ENCODE peak calls at places on chromosomes 4 and X, in eight cellular contexts. One of them, this sample, is unnamed.

GRCh38 chrX:2640436-2641150 is 50.5 kb upstream of the CD99 start:
- DNase-seq in KBM-7: no peak
- DNase-seq in stimulated activated CD8-positive, alpha-beta memory T cell treated with anti-CD3 and anti-CD28 coated beads, Interleukin-4, amount 100 ng/mL, for 4 hours: no peak
- DNase-seq in AG10803: no peak
- DNase-seq in activated CD4-positive, alpha-beta T cell treated with anti-CD3 and anti-CD28 coated beads, Interleukin-2, amount 50 U/mL, for 1 hour: no peak
- DNase-seq in transverse colon: no peak
- DNase-seq in mucosa of gallbladder: no peak
- DNase-seq in left ventricle myocardium inferior: no peak
- DNase-seq in this sample: no peak

GRCh38 chr4:152094851-152095700 is 334.3 kb upstream of the GATB start:
- DNase-seq in activated CD4-positive, alpha-beta T cell treated with anti-CD3 and anti-CD28 coated beads, Interleukin-2, amount 50 U/mL, for 1 hour: no peak
- DNase-seq in left ventricle myocardium inferior: no peak
- DNase-seq in KBM-7: no peak
- DNase-seq in AG10803: peak
- DNase-seq in mucosa of gallbladder: no peak
- DNase-seq in transverse colon: no peak
- DNase-seq in stimulated activated CD8-positive, alpha-beta memory T cell treated with anti-CD3 and anti-CD28 coated beads, Interleukin-4, amount 100 ng/mL, for 4 hours: no peak
- DNase-seq in this sample: no peak

GRCh38 chrX:131951166-131951565 is 71.9 kb upstream of the STK26 start:
- DNase-seq in AG10803: no peak
- DNase-seq in KBM-7: no peak
- DNase-seq in left ventricle myocardium inferior: no peak
- DNase-seq in transverse colon: no peak
- DNase-seq in stimulated activated CD8-positive, alpha-beta memory T cell treated with anti-CD3 and anti-CD28 coated beads, Interleukin-4, amount 100 ng/mL, for 4 hours: no peak
- DNase-seq in mucosa of gallbladder: no peak
- DNase-seq in activated CD4-positive, alpha-beta T cell treated with anti-CD3 and anti-CD28 coated beads, Interleukin-2, amount 50 U/mL, for 1 hour: no peak
- DNase-seq in this sample: no peak

GRCh38 chr4:41142356-41142755 is 72.0 kb downstream of the APBB2 start:
- DNase-seq in AG10803: peak
- DNase-seq in stimulated activated CD8-positive, alpha-beta memory T cell treated with anti-CD3 and anti-CD28 coated beads, Interleukin-4, amount 100 ng/mL, for 4 hours: no peak
- DNase-seq in transverse colon: no peak
- DNase-seq in activated CD4-positive, alpha-beta T cell treated with anti-CD3 and anti-CD28 coated beads, Interleukin-2, amount 50 U/mL, for 1 hour: no peak
- DNase-seq in mucosa of gallbladder: no peak
- DNase-seq in left ventricle myocardium inferior: peak
- DNase-seq in KBM-7: no peak
- DNase-seq in this sample: no peak

GRCh38 chr4:17373666-17374065 is 138.2 kb downstream of the QDPR start:
- DNase-seq in activated CD4-positive, alpha-beta T cell treated with anti-CD3 and anti-CD28 coated beads, Interleukin-2, amount 50 U/mL, for 1 hour: no peak
- DNase-seq in KBM-7: no peak
- DNase-seq in stimulated activated CD8-positive, alpha-beta memory T cell treated with anti-CD3 and anti-CD28 coated beads, Interleukin-4, amount 100 ng/mL, for 4 hours: no peak
- DNase-seq in left ventricle myocardium inferior: no peak
- DNase-seq in mucosa of gallbladder: no peak
- DNase-seq in transverse colon: no peak
- DNase-seq in AG10803: no peak
- DNase-seq in this sample: no peak

GRCh38 chr4:7109169-7109568 is 41.3 kb upstream of the GRPEL1 start:
- DNase-seq in AG10803: no peak
- DNase-seq in transverse colon: no peak
- DNase-seq in KBM-7: no peak
- DNase-seq in activated CD4-positive, alpha-beta T cell treated with anti-CD3 and anti-CD28 coated beads, Interleukin-2, amount 50 U/mL, for 1 hour: no peak
- DNase-seq in left ventricle myocardium inferior: no peak
- DNase-seq in mucosa of gallbladder: no peak
- DNase-seq in stimulated activated CD8-positive, alpha-beta memory T cell treated with anti-CD3 and anti-CD28 coated beads, Interleukin-4, amount 100 ng/mL, for 4 hours: no peak
- DNase-seq in this sample: no peak

GRCh38 chrX:418927-419729 is 32.4 kb upstream of the PPP2R3B start:
- DNase-seq in left ventricle myocardium inferior: peak
- DNase-seq in mucosa of gallbladder: no peak
- DNase-seq in activated CD4-positive, alpha-beta T cell treated with anti-CD3 and anti-CD28 coated beads, Interleukin-2, amount 50 U/mL, for 1 hour: no peak
- DNase-seq in stimulated activated CD8-positive, alpha-beta memory T cell treated with anti-CD3 and anti-CD28 coated beads, Interleukin-4, amount 100 ng/mL, for 4 hours: no peak
- DNase-seq in AG10803: no peak
- DNase-seq in KBM-7: no peak
- DNase-seq in transverse colon: no peak
- DNase-seq in this sample: no peak

GRCh38 chr4:156109943-156110925 is 156.6 kb upstream of the CTSO start:
- DNase-seq in left ventricle myocardium inferior: no peak
- DNase-seq in stimulated activated CD8-positive, alpha-beta memory T cell treated with anti-CD3 and anti-CD28 coated beads, Interleukin-4, amount 100 ng/mL, for 4 hours: no peak
- DNase-seq in activated CD4-positive, alpha-beta T cell treated with anti-CD3 and anti-CD28 coated beads, Interleukin-2, amount 50 U/mL, for 1 hour: no peak
- DNase-seq in mucosa of gallbladder: peak
- DNase-seq in AG10803: peak
- DNase-seq in KBM-7: peak
- DNase-seq in transverse colon: no peak
- DNase-seq in this sample: no peak

GRCh38 chrX:150569155-150569477 is 695 bp downstream of the MTM1 start:
- DNase-seq in KBM-7: peak
- DNase-seq in left ventricle myocardium inferior: peak
- DNase-seq in activated CD4-positive, alpha-beta T cell treated with anti-CD3 and anti-CD28 coated beads, Interleukin-2, amount 50 U/mL, for 1 hour: peak
- DNase-seq in mucosa of gallbladder: no peak
- DNase-seq in stimulated activated CD8-positive, alpha-beta memory T cell treated with anti-CD3 and anti-CD28 coated beads, Interleukin-4, amount 100 ng/mL, for 4 hours: no peak
- DNase-seq in AG10803: peak
- DNase-seq in transverse colon: peak
- DNase-seq in this sample: peak

GRCh38 chr4:86223472-86223871 is 136.4 kb downstream of the MAPK10 start:
- DNase-seq in KBM-7: peak
- DNase-seq in left ventricle myocardium inferior: no peak
- DNase-seq in activated CD4-positive, alpha-beta T cell treated with anti-CD3 and anti-CD28 coated beads, Interleukin-2, amount 50 U/mL, for 1 hour: no peak
- DNase-seq in AG10803: peak
- DNase-seq in mucosa of gallbladder: no peak
- DNase-seq in transverse colon: no peak
- DNase-seq in stimulated activated CD8-positive, alpha-beta memory T cell treated with anti-CD3 and anti-CD28 coated beads, Interleukin-4, amount 100 ng/mL, for 4 hours: no peak
- DNase-seq in this sample: no peak

GRCh38 chr4:117085185-117085701 is at the start of gene TRAM1L1:
- DNase-seq in KBM-7: peak
- DNase-seq in left ventricle myocardium inferior: peak
- DNase-seq in stimulated activated CD8-positive, alpha-beta memory T cell treated with anti-CD3 and anti-CD28 coated beads, Interleukin-4, amount 100 ng/mL, for 4 hours: no peak
- DNase-seq in AG10803: peak
- DNase-seq in activated CD4-positive, alpha-beta T cell treated with anti-CD3 and anti-CD28 coated beads, Interleukin-2, amount 50 U/mL, for 1 hour: no peak
- DNase-seq in transverse colon: peak
- DNase-seq in mucosa of gallbladder: peak
- DNase-seq in this sample: no peak

GRCh38 chr4:3452376-3452775 is 10.6 kb downstream of the HGFAC start:
- DNase-seq in transverse colon: no peak
- DNase-seq in mucosa of gallbladder: no peak
- DNase-seq in KBM-7: no peak
- DNase-seq in left ventricle myocardium inferior: peak
- DNase-seq in activated CD4-positive, alpha-beta T cell treated with anti-CD3 and anti-CD28 coated beads, Interleukin-2, amount 50 U/mL, for 1 hour: no peak
- DNase-seq in AG10803: no peak
- DNase-seq in stimulated activated CD8-positive, alpha-beta memory T cell treated with anti-CD3 and anti-CD28 coated beads, Interleukin-4, amount 100 ng/mL, for 4 hours: no peak
- DNase-seq in this sample: no peak

GRCh38 chr4:8391972-8392371 is 48.6 kb downstream of the ACOX3 start:
- DNase-seq in stimulated activated CD8-positive, alpha-beta memory T cell treated with anti-CD3 and anti-CD28 coated beads, Interleukin-4, amount 100 ng/mL, for 4 hours: no peak
- DNase-seq in left ventricle myocardium inferior: peak
- DNase-seq in AG10803: peak
- DNase-seq in mucosa of gallbladder: peak
- DNase-seq in activated CD4-positive, alpha-beta T cell treated with anti-CD3 and anti-CD28 coated beads, Interleukin-2, amount 50 U/mL, for 1 hour: no peak
- DNase-seq in KBM-7: no peak
- DNase-seq in transverse colon: peak
- DNase-seq in this sample: no peak

GRCh38 chrX:136176399-136176825 is 29.1 kb downstream of the FHL1 start:
- DNase-seq in transverse colon: no peak
- DNase-seq in activated CD4-positive, alpha-beta T cell treated with anti-CD3 and anti-CD28 coated beads, Interleukin-2, amount 50 U/mL, for 1 hour: no peak
- DNase-seq in KBM-7: no peak
- DNase-seq in AG10803: peak
- DNase-seq in mucosa of gallbladder: no peak
- DNase-seq in left ventricle myocardium inferior: no peak
- DNase-seq in stimulated activated CD8-positive, alpha-beta memory T cell treated with anti-CD3 and anti-CD28 coated beads, Interleukin-4, amount 100 ng/mL, for 4 hours: no peak
- DNase-seq in this sample: no peak

GRCh38 chr4:82776925-82777542 is 21.6 kb downstream of the SCD5 start:
- DNase-seq in activated CD4-positive, alpha-beta T cell treated with anti-CD3 and anti-CD28 coated beads, Interleukin-2, amount 50 U/mL, for 1 hour: no peak
- DNase-seq in AG10803: peak
- DNase-seq in transverse colon: no peak
- DNase-seq in KBM-7: no peak
- DNase-seq in stimulated activated CD8-positive, alpha-beta memory T cell treated with anti-CD3 and anti-CD28 coated beads, Interleukin-4, amount 100 ng/mL, for 4 hours: no peak
- DNase-seq in mucosa of gallbladder: no peak
- DNase-seq in left ventricle myocardium inferior: no peak
- DNase-seq in this sample: no peak

GRCh38 chr4:108168213-108168671 is 490 bp downstream of the LEF1 start:
- DNase-seq in mucosa of gallbladder: no peak
- DNase-seq in transverse colon: no peak
- DNase-seq in KBM-7: peak
- DNase-seq in AG10803: no peak
- DNase-seq in left ventricle myocardium inferior: no peak
- DNase-seq in stimulated activated CD8-positive, alpha-beta memory T cell treated with anti-CD3 and anti-CD28 coated beads, Interleukin-4, amount 100 ng/mL, for 4 hours: no peak
- DNase-seq in activated CD4-positive, alpha-beta T cell treated with anti-CD3 and anti-CD28 coated beads, Interleukin-2, amount 50 U/mL, for 1 hour: peak
- DNase-seq in this sample: no peak

GRCh38 chrX:68132749-68133148 is 300.5 kb downstream of the OPHN1 start:
- DNase-seq in left ventricle myocardium inferior: no peak
- DNase-seq in activated CD4-positive, alpha-beta T cell treated with anti-CD3 and anti-CD28 coated beads, Interleukin-2, amount 50 U/mL, for 1 hour: no peak
- DNase-seq in mucosa of gallbladder: no peak
- DNase-seq in transverse colon: no peak
- DNase-seq in KBM-7: no peak
- DNase-seq in AG10803: no peak
- DNase-seq in stimulated activated CD8-positive, alpha-beta memory T cell treated with anti-CD3 and anti-CD28 coated beads, Interleukin-4, amount 100 ng/mL, for 4 hours: no peak
- DNase-seq in this sample: no peak

GRCh38 chr4:7159923-7160322 is 32.4 kb upstream of the SORCS2 start:
- DNase-seq in mucosa of gallbladder: no peak
- DNase-seq in AG10803: no peak
- DNase-seq in left ventricle myocardium inferior: no peak
- DNase-seq in transverse colon: no peak
- DNase-seq in stimulated activated CD8-positive, alpha-beta memory T cell treated with anti-CD3 and anti-CD28 coated beads, Interleukin-4, amount 100 ng/mL, for 4 hours: no peak
- DNase-seq in activated CD4-positive, alpha-beta T cell treated with anti-CD3 and anti-CD28 coated beads, Interleukin-2, amount 50 U/mL, for 1 hour: no peak
- DNase-seq in KBM-7: no peak
- DNase-seq in this sample: no peak

GRCh38 chr4:38925492-38926418 is 58.1 kb downstream of the FAM114A1 start:
- DNase-seq in activated CD4-positive, alpha-beta T cell treated with anti-CD3 and anti-CD28 coated beads, Interleukin-2, amount 50 U/mL, for 1 hour: no peak
- DNase-seq in KBM-7: no peak
- DNase-seq in AG10803: no peak
- DNase-seq in stimulated activated CD8-positive, alpha-beta memory T cell treated with anti-CD3 and anti-CD28 coated beads, Interleukin-4, amount 100 ng/mL, for 4 hours: no peak
- DNase-seq in mucosa of gallbladder: no peak
- DNase-seq in left ventricle myocardium inferior: no peak
- DNase-seq in transverse colon: no peak
- DNase-seq in this sample: no peak

GRCh38 chrX:96433409-96434122 is 251.1 kb upstream of the DIAPH2 start:
- DNase-seq in mucosa of gallbladder: no peak
- DNase-seq in AG10803: no peak
- DNase-seq in left ventricle myocardium inferior: no peak
- DNase-seq in stimulated activated CD8-positive, alpha-beta memory T cell treated with anti-CD3 and anti-CD28 coated beads, Interleukin-4, amount 100 ng/mL, for 4 hours: no peak
- DNase-seq in transverse colon: no peak
- DNase-seq in activated CD4-positive, alpha-beta T cell treated with anti-CD3 and anti-CD28 coated beads, Interleukin-2, amount 50 U/mL, for 1 hour: no peak
- DNase-seq in KBM-7: peak
- DNase-seq in this sample: no peak

GRCh38 chr4:39118034-39118658 is 56.1 kb downstream of the KLHL5 start:
- DNase-seq in KBM-7: peak
- DNase-seq in mucosa of gallbladder: no peak
- DNase-seq in transverse colon: no peak
- DNase-seq in AG10803: no peak
- DNase-seq in stimulated activated CD8-positive, alpha-beta memory T cell treated with anti-CD3 and anti-CD28 coated beads, Interleukin-4, amount 100 ng/mL, for 4 hours: no peak
- DNase-seq in left ventricle myocardium inferior: no peak
- DNase-seq in activated CD4-positive, alpha-beta T cell treated with anti-CD3 and anti-CD28 coated beads, Interleukin-2, amount 50 U/mL, for 1 hour: no peak
- DNase-seq in this sample: no peak

GRCh38 chr4:16794816-16795445 is 103.5 kb downstream of the LDB2 start:
- DNase-seq in activated CD4-positive, alpha-beta T cell treated with anti-CD3 and anti-CD28 coated beads, Interleukin-2, amount 50 U/mL, for 1 hour: peak
- DNase-seq in left ventricle myocardium inferior: peak
- DNase-seq in mucosa of gallbladder: peak
- DNase-seq in transverse colon: peak
- DNase-seq in stimulated activated CD8-positive, alpha-beta memory T cell treated with anti-CD3 and anti-CD28 coated beads, Interleukin-4, amount 100 ng/mL, for 4 hours: peak
- DNase-seq in AG10803: peak
- DNase-seq in KBM-7: peak
- DNase-seq in this sample: peak

GRCh38 chr4:95018845-95019244 is 261.1 kb downstream of the BMPR1B start:
- DNase-seq in activated CD4-positive, alpha-beta T cell treated with anti-CD3 and anti-CD28 coated beads, Interleukin-2, amount 50 U/mL, for 1 hour: no peak
- DNase-seq in KBM-7: no peak
- DNase-seq in transverse colon: no peak
- DNase-seq in mucosa of gallbladder: no peak
- DNase-seq in left ventricle myocardium inferior: no peak
- DNase-seq in AG10803: no peak
- DNase-seq in stimulated activated CD8-positive, alpha-beta memory T cell treated with anti-CD3 and anti-CD28 coated beads, Interleukin-4, amount 100 ng/mL, for 4 hours: no peak
- DNase-seq in this sample: no peak

GRCh38 chrX:44903842-44904530 is 31.0 kb downstream of the KDM6A start:
- DNase-seq in KBM-7: no peak
- DNase-seq in mucosa of gallbladder: no peak
- DNase-seq in left ventricle myocardium inferior: no peak
- DNase-seq in stimulated activated CD8-positive, alpha-beta memory T cell treated with anti-CD3 and anti-CD28 coated beads, Interleukin-4, amount 100 ng/mL, for 4 hours: no peak
- DNase-seq in activated CD4-positive, alpha-beta T cell treated with anti-CD3 and anti-CD28 coated beads, Interleukin-2, amount 50 U/mL, for 1 hour: no peak
- DNase-seq in AG10803: no peak
- DNase-seq in transverse colon: no peak
- DNase-seq in this sample: no peak

GRCh38 chr4:73998040-73999011 is at the start of gene CXCL5:
- DNase-seq in activated CD4-positive, alpha-beta T cell treated with anti-CD3 and anti-CD28 coated beads, Interleukin-2, amount 50 U/mL, for 1 hour: no peak
- DNase-seq in AG10803: peak
- DNase-seq in transverse colon: peak
- DNase-seq in mucosa of gallbladder: peak
- DNase-seq in left ventricle myocardium inferior: peak
- DNase-seq in KBM-7: no peak
- DNase-seq in stimulated activated CD8-positive, alpha-beta memory T cell treated with anti-CD3 and anti-CD28 coated beads, Interleukin-4, amount 100 ng/mL, for 4 hours: no peak
- DNase-seq in this sample: no peak

GRCh38 chrX:51420610-51421009 is 75.8 kb downstream of the NUDT11 start:
- DNase-seq in mucosa of gallbladder: no peak
- DNase-seq in stimulated activated CD8-positive, alpha-beta memory T cell treated with anti-CD3 and anti-CD28 coated beads, Interleukin-4, amount 100 ng/mL, for 4 hours: no peak
- DNase-seq in activated CD4-positive, alpha-beta T cell treated with anti-CD3 and anti-CD28 coated beads, Interleukin-2, amount 50 U/mL, for 1 hour: peak
- DNase-seq in AG10803: peak
- DNase-seq in transverse colon: no peak
- DNase-seq in left ventricle myocardium inferior: no peak
- DNase-seq in KBM-7: peak
- DNase-seq in this sample: no peak

GRCh38 chrX:153387987-153388721 is 13.0 kb downstream of the PNMA6E start:
- DNase-seq in KBM-7: no peak
- DNase-seq in mucosa of gallbladder: no peak
- DNase-seq in activated CD4-positive, alpha-beta T cell treated with anti-CD3 and anti-CD28 coated beads, Interleukin-2, amount 50 U/mL, for 1 hour: no peak
- DNase-seq in transverse colon: no peak
- DNase-seq in AG10803: no peak
- DNase-seq in left ventricle myocardium inferior: no peak
- DNase-seq in stimulated activated CD8-positive, alpha-beta memory T cell treated with anti-CD3 and anti-CD28 coated beads, Interleukin-4, amount 100 ng/mL, for 4 hours: no peak
- DNase-seq in this sample: no peak